ENCODE peak calls at places on chromosome 6, in five cellular contexts. U, H, E, L and J are unnamed samples.

GRCh38 chr6:52390361-52390727 is 28.4 kb downstream of the PAQR8 start:
- DNase-seq in H (no peak), L (peak), E (peak), U (no peak), J (no peak)

GRCh38 chr6:63816979-63817436 is 181.4 kb downstream of the PHF3 start:
- DNase-seq in E (peak), U (no peak), H (no peak), L (peak), J (no peak)

GRCh38 chr6:44699082-44699481 is 311.6 kb downstream of the CDC5L start:
- DNase-seq in U (no peak), E (no peak), L (no peak), H (no peak), J (no peak)

GRCh38 chr6:75368151-75368779 is 83.7 kb upstream of the TMEM30A start:
- DNase-seq in E (no peak), U (no peak), H (no peak), L (peak), J (no peak)

GRCh38 chr6:90103056-90103793 is 193.4 kb downstream of the BACH2 start:
- DNase-seq in E (peak), U (no peak), L (no peak), H (no peak), J (no peak)

GRCh38 chr6:155418017-155418749 is 37.5 kb downstream of the NOX3 start:
- DNase-seq in L (no peak), U (peak), E (peak), H (peak), J (peak)

GRCh38 chr6:25229671-25230321 is 49.4 kb upstream of the CARMIL1 start:
- DNase-seq in E (peak), H (no peak), U (no peak), L (no peak), J (no peak)

GRCh38 chr6:52522151-52522626 is 54.7 kb downstream of the TRAM2 start:
- DNase-seq in L (no peak), U (no peak), E (peak), H (peak), J (peak)